ENCODE peak calls at places on chromosomes 12 and 14, in four cellular contexts. One of them, this sample, is unnamed.

GRCh38 chr14:94110552-94111181 is at the start of gene IFI27:
- DNase-seq in C1 segment of cervical spinal cord: no peak
- DNase-seq in NCI-H1092: no peak
- DNase-seq in stimulated activated CD4-positive, alpha-beta T cell treated with anti-CD3 and anti-CD28 coated beads, Interleukin-4, amount 100 ng/mL, for 48 hours: no peak
- DNase-seq in this sample: no peak

GRCh38 chr12:2414810-2415567 is 362.2 kb downstream of the CACNA1C start:
- DNase-seq in C1 segment of cervical spinal cord: no peak
- DNase-seq in NCI-H1092: no peak
- DNase-seq in stimulated activated CD4-positive, alpha-beta T cell treated with anti-CD3 and anti-CD28 coated beads, Interleukin-4, amount 100 ng/mL, for 48 hours: no peak
- DNase-seq in this sample: no peak

GRCh38 chr14:76056128-76056527 is 70.6 kb downstream of the IFT43 start:
- DNase-seq in C1 segment of cervical spinal cord: no peak
- DNase-seq in NCI-H1092: no peak
- DNase-seq in stimulated activated CD4-positive, alpha-beta T cell treated with anti-CD3 and anti-CD28 coated beads, Interleukin-4, amount 100 ng/mL, for 48 hours: no peak
- DNase-seq in this sample: no peak

GRCh38 chr14:91231446-91231845 is 13.1 kb downstream of the GPR68 start:
- DNase-seq in C1 segment of cervical spinal cord: no peak
- DNase-seq in NCI-H1092: no peak
- DNase-seq in stimulated activated CD4-positive, alpha-beta T cell treated with anti-CD3 and anti-CD28 coated beads, Interleukin-4, amount 100 ng/mL, for 48 hours: no peak
- DNase-seq in this sample: no peak

GRCh38 chr12:84955298-84955697 is 42.7 kb upstream of the SLC6A15 start:
- DNase-seq in C1 segment of cervical spinal cord: no peak
- DNase-seq in NCI-H1092: no peak
- DNase-seq in stimulated activated CD4-positive, alpha-beta T cell treated with anti-CD3 and anti-CD28 coated beads, Interleukin-4, amount 100 ng/mL, for 48 hours: no peak
- DNase-seq in this sample: no peak

GRCh38 chr14:104974146-104974541 is 4.0 kb downstream of the AHNAK2 start:
- DNase-seq in C1 segment of cervical spinal cord: no peak
- DNase-seq in NCI-H1092: no peak
- DNase-seq in stimulated activated CD4-positive, alpha-beta T cell treated with anti-CD3 and anti-CD28 coated beads, Interleukin-4, amount 100 ng/mL, for 48 hours: no peak
- DNase-seq in this sample: no peak

GRCh38 chr12:121095544-121096198 is 37.0 kb upstream of the P2RX7 start:
- DNase-seq in C1 segment of cervical spinal cord: peak
- DNase-seq in NCI-H1092: peak
- DNase-seq in stimulated activated CD4-positive, alpha-beta T cell treated with anti-CD3 and anti-CD28 coated beads, Interleukin-4, amount 100 ng/mL, for 48 hours: peak
- DNase-seq in this sample: peak

GRCh38 chr12:78018146-78018910 is 187.6 kb downstream of the NAV3 start:
- DNase-seq in C1 segment of cervical spinal cord: no peak
- DNase-seq in NCI-H1092: no peak
- DNase-seq in stimulated activated CD4-positive, alpha-beta T cell treated with anti-CD3 and anti-CD28 coated beads, Interleukin-4, amount 100 ng/mL, for 48 hours: no peak
- DNase-seq in this sample: peak

GRCh38 chr14:51821822-51822221 is 38.6 kb upstream of the GNG2 start:
- DNase-seq in C1 segment of cervical spinal cord: no peak
- DNase-seq in NCI-H1092: no peak
- DNase-seq in stimulated activated CD4-positive, alpha-beta T cell treated with anti-CD3 and anti-CD28 coated beads, Interleukin-4, amount 100 ng/mL, for 48 hours: no peak
- DNase-seq in this sample: no peak

GRCh38 chr12:121725420-121725819 is 12.9 kb downstream of the TMEM120B start:
- DNase-seq in C1 segment of cervical spinal cord: no peak
- DNase-seq in NCI-H1092: no peak
- DNase-seq in stimulated activated CD4-positive, alpha-beta T cell treated with anti-CD3 and anti-CD28 coated beads, Interleukin-4, amount 100 ng/mL, for 48 hours: no peak
- DNase-seq in this sample: no peak

GRCh38 chr14:55373784-55374725 is 37.6 kb downstream of the ATG14 start:
- DNase-seq in C1 segment of cervical spinal cord: no peak
- DNase-seq in NCI-H1092: no peak
- DNase-seq in stimulated activated CD4-positive, alpha-beta T cell treated with anti-CD3 and anti-CD28 coated beads, Interleukin-4, amount 100 ng/mL, for 48 hours: no peak
- DNase-seq in this sample: peak

GRCh38 chr12:98816720-98817119 is 171.6 kb downstream of the APAF1 start:
- DNase-seq in C1 segment of cervical spinal cord: no peak
- DNase-seq in NCI-H1092: no peak
- DNase-seq in stimulated activated CD4-positive, alpha-beta T cell treated with anti-CD3 and anti-CD28 coated beads, Interleukin-4, amount 100 ng/mL, for 48 hours: no peak
- DNase-seq in this sample: no peak

This sample was measured in hepatocyte.